ENCODE peak calls at places on chromosomes 12 and 14, in nine cellular contexts. F is fibroblast of mammary gland, C is D721Med, A is lower leg skin, D is endothelial cell, X is body of pancreas, Z is pancreas, J is fibroblast of the aortic adventitia, V is PC-3. U is an unnamed sample.
A peak's percentile ranks its signal among the peaks of the same experiment; 100 is the strongest.

GRCh38 chr14:97137705-97138104 is 340.5 kb downstream of the VRK1 start:
- DNase-seq in A (no peak), J (no peak), C (no peak), D (no peak), V (no peak), Z (no peak), X (no peak), F (no peak), U (no peak)

GRCh38 chr14:104580961-104581360 is 1.4 kb downstream of the C14orf180 start:
- DNase-seq in D (no peak), Z (no peak), X (peak; percentile 72), J (no peak), V (no peak), F (no peak), A (no peak), C (no peak), U (no peak)

GRCh38 chr12:122844366-122844971 is 9.2 kb downstream of the HIP1R start:
- DNase-seq in V (no peak), Z (peak; percentile 32), D (no peak), C (no peak), X (no peak), A (no peak), J (no peak), F (no peak), U (no peak)

GRCh38 chr12:91801048-91801447 is 344.6 kb downstream of the BTG1 start:
- DNase-seq in D (no peak), V (no peak), J (no peak), A (no peak), C (no peak), F (no peak), X (no peak), Z (no peak), U (no peak)

GRCh38 chr14:88559852-88560251 is 3.0 kb upstream of the ZC3H14 start:
- DNase-seq in C (no peak), V (peak; percentile 63), F (peak; percentile 75), A (no peak), Z (no peak), D (no peak), X (no peak), J (peak; percentile 75), U (no peak)

GRCh38 chr12:68138480-68138879 is 21.1 kb downstream of the IFNG start:
- DNase-seq in F (no peak), C (no peak), J (no peak), D (no peak), A (no peak), Z (no peak), V (no peak), X (no peak), U (no peak)

GRCh38 chr12:129776977-129777667 is 126.7 kb downstream of the TMEM132D start:
- DNase-seq in V (no peak), X (no peak), J (no peak), D (no peak), A (no peak), F (no peak), Z (no peak), C (no peak), U (no peak)

GRCh38 chr12:12466157-12466556 is 96.5 kb downstream of the DUSP16 start:
- DNase-seq in C (no peak), F (no peak), D (no peak), Z (no peak), V (no peak), J (no peak), X (no peak), A (no peak), U (no peak)

GRCh38 chr12:108638141-108638823 is 4.6 kb upstream of the SELPLG start:
- DNase-seq in F (no peak), D (no peak), Z (no peak), A (peak; percentile 83), C (no peak), X (no peak), V (no peak), J (no peak), U (no peak)

DNA sequence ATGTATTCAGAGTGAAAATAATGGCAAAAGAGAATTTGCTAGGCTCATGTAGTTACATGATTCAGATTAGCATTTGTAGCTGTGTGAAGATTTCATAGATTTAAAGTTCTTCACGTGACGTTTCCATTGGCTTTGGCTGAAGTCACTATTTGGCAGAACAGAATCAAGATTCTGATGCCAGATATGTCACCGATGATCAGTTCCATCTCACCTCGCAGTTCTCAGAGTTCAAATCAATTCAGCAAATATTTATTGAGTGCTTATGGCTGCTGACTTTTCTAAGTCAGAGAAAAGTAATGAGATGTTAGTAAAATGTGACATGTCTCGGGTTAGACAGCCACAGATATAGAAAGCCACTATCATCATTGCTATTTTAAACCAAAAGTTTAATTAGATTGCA is 28.4 kb downstream of the ALX1 start:
- DNase-seq in D (no peak), Z (no peak), C (no peak), A (no peak), J (no peak), V (no peak), F (no peak), X (no peak), U (no peak)
- TF ChIP-seq CTCF in D (no peak), Z (no peak), C (no peak), A (no peak), J (no peak), V (no peak), F (no peak), X (no peak), U (no peak)

GRCh38 chr14:59261334-59261733 is 72.9 kb downstream of the DAAM1 start:
- DNase-seq in C (no peak), A (no peak), X (no peak), V (no peak), J (no peak), Z (no peak), D (no peak), F (no peak), U (no peak)

GRCh38 chr14:59265808-59266207 is 77.3 kb downstream of the DAAM1 start:
- DNase-seq in F (peak; percentile 60), X (no peak), Z (no peak), D (no peak), J (no peak), A (no peak), C (no peak), V (peak; percentile 94), U (no peak)

GRCh38 chr14:59268011-59268410 is 79.5 kb downstream of the DAAM1 start:
- DNase-seq in Z (no peak), C (no peak), A (no peak), X (no peak), V (peak; percentile 99), J (no peak), D (no peak), F (peak; percentile 49), U (no peak)

GRCh38 chr14:59267046-59267445 is 78.6 kb downstream of the DAAM1 start:
- DNase-seq in C (no peak), Z (no peak), J (no peak), X (no peak), V (no peak), F (no peak), A (no peak), D (no peak), U (no peak)

GRCh38 chr14:59262717-59263469 is 74.4 kb downstream of the DAAM1 start:
- DNase-seq in F (no peak), J (no peak), Z (no peak), V (peak; percentile 77), A (no peak), C (no peak), X (no peak), D (peak; percentile 12), U (no peak)
- TF ChIP-seq CTCF in F (no peak), J (peak; percentile 21), Z (no peak), V (peak; percentile 84), A (no peak), C (no peak), X (peak; percentile 8), D (peak; percentile 62), U (no peak)

DNA sequence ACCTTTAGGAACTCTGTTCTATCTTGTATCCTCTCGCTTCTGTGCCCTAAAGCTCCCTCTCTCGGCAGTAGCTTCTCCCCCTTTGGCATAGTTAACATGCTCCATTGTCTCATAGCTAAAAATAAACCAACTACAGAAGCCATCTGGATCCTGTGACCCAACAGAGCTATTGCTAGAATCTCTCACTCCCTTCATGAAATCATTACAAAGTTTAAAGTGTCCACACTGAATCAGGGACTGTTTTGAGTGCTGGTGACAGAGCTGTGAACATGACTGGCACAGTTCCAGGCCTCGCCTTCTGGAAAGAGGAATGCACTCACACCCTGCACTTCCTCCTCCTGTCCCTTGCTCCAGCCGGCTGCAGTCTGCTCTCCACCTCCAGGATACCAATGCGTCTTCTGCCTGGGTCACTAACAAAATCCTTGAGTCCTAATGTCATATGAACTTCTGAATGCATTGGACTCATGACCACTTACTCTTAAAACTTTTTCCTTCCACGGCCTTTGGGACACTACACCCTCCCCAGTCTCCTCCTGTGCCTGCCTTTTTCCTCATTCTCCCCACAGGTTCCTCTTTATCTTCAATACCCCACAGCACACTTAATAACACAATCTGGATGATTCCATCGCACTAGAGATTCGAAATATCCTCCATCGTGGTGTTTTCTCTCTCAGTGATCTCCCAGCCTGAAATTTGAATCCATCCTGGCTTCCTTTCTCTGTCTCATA is 13.2 kb downstream of the PLBD1 start:
- DNase-seq in V (peak; percentile 59), A (peak; percentile 95), J (peak; percentile 2), X (peak; percentile 91), Z (peak; percentile 89), D (no peak), F (peak; percentile 16), C (no peak), U (no peak)
- TF ChIP-seq CTCF in V (no peak), A (no peak), J (no peak), X (peak; percentile 33), Z (no peak), D (no peak), F (no peak), C (no peak), U (no peak)

DNA sequence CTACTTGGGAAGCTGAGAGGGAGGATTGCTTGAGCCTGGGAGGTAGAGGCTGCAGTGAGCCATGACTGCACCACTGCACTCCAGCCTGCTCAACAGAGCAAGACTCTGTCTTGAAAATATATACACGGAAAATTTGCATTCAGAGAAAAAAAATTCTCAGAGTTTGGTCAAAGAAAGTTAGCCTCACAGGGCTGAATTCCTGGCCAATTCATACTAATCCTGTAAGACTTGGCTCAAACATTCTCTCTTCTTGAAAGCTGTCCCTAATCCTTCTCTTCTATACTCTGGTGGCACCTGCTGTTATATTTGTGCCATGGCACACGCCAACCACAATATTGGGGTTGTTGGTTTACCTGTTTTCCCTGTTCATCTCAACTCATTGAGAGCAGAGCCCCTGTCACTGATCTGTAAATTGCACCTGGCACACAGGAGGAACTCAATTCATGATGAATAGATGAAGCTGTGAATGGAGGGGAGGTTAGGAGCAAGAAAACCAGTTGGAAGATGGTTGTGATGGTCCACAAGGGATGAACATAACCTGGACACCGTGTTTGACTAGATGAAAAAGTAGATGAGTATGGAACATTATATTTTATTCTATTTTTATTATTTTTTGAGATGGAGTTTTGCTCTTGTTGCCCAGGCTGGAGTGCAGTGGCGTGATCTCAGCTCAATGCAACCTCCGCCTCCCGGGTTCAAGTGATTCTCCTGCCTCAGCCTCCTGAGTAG is 36.8 kb upstream of the SPTSSA start:
- DNase-seq in F (peak; percentile 38), X (peak; percentile 23), A (no peak), Z (no peak), D (no peak), V (peak; percentile 82), C (no peak), J (peak; percentile 53), U (peak; percentile 26)
- TF ChIP-seq CTCF in F (peak; percentile 38), X (peak; percentile 84), A (no peak), Z (peak; percentile 55), D (no peak), V (peak; percentile 92), C (peak; percentile 93), J (peak; percentile 48), U (peak; percentile 40)

U was measured in GM10248.